ENCODE peak calls at places on chromosomes 5 and 9, in four cellular contexts. X, Y, T and F are unnamed samples.

GRCh38 chr5:80738466-80738865 is 83.7 kb upstream of the DHFR start:
- DNase-seq in X (no peak), T (no peak), Y (no peak), F (no peak)

GRCh38 chr5:142716963-142717362 is 31.1 kb upstream of the FGF1 start:
- DNase-seq in T (no peak), Y (no peak), X (peak), F (peak)

GRCh38 chr5:35012796-35013195 is 35.0 kb downstream of the AGXT2 start:
- DNase-seq in X (no peak), T (no peak), Y (no peak), F (no peak)

GRCh38 chr5:93599427-93600146 is 16.6 kb downstream of the NR2F1 start:
- DNase-seq in X (no peak), Y (no peak), T (no peak), F (peak)

GRCh38 chr9:21801683-21802417 is 586 bp upstream of the MTAP start:
- DNase-seq in Y (no peak), T (no peak), X (peak), F (peak)

GRCh38 chr5:132370241-132370820 is 821 bp downstream of the SLC22A5 start:
- DNase-seq in X (no peak), Y (peak), T (no peak), F (no peak)

GRCh38 chr5:68141494-68141893 is 74.1 kb upstream of the PIK3R1 start:
- DNase-seq in Y (no peak), X (no peak), T (peak), F (no peak)

GRCh38 chr5:139394123-139394653 is 716 bp downstream of the PROB1 start:
- DNase-seq in X (no peak), T (no peak), Y (no peak), F (peak)

GRCh38 chr5:2193923-2194555 is 311.3 kb upstream of the IRX4 start:
- DNase-seq in T (no peak), X (no peak), Y (no peak), F (no peak)

GRCh38 chr5:172788771-172789686 is 18.0 kb upstream of the DUSP1 start:
- DNase-seq in X (peak), Y (peak), T (no peak), F (no peak)

GRCh38 chr5:75368391-75368790 is 31.4 kb downstream of the HMGCR start:
- DNase-seq in T (no peak), Y (no peak), X (no peak), F (no peak)

GRCh38 chr9:137029058-137029922 is 1.3 kb upstream of the ABCA2 start:
- DNase-seq in T (no peak), Y (peak), X (peak), F (peak)

GRCh38 chr5:98816574-98817222 is 43.2 kb downstream of the RGMB start:
- DNase-seq in T (no peak), X (peak), Y (no peak), F (no peak)

GRCh38 chr5:168646335-168646734 is 67.2 kb upstream of the PANK3 start:
- DNase-seq in X (no peak), T (no peak), Y (no peak), F (no peak)

DNA sequence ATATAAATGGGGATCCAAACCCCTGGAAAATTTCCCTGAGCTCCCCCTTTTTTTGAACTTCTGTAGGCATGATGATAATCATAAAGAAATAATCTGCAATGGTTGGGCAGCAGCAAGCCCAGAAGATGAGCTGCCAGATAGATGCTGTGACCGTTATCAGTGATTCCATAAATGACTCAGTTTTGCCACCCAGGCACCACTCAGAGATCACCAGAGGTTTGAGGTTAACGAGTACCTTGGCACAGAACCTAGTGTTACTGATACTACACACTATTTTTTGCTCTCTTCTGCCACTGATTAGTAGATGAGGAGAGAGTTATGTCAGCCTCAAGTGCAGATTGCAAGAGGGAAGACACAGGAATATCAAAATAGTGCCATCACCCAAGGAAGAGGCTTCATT is 199.3 kb upstream of the PTGER4 start:
- DNase-seq in Y (no peak), T (no peak), X (no peak), F (no peak)
- TF ChIP-seq TCF7 in Y (no peak), T (no peak), X (no peak), F (no peak)

DNA sequence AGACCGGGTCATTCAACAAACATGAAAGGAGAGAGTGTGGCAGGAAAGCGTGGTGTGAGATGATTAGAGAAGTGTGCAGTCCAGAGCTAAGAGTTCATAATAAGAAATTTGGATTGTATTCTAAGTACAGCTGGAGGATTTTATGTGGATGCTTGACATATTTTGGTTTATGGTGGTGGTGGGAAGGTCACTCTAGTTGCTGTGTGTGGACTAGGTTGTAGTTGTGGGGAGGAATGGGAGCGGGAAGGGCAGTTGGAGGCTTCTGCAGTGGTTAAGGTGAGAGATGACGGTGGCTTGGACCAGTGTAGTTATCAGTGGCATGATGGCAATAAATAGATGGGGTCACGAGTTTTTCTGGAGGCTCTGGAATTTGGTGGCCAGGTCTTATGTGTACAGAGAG is 45.7 kb upstream of the GPR151 start:
- DNase-seq in X (no peak), T (no peak), Y (no peak), F (no peak)
- TF ChIP-seq SP1 in X (no peak), T (no peak), Y (no peak), F (no peak)

GRCh38 chr9:133166392-133166791 is 2.7 kb upstream of the GBGT1 start:
- DNase-seq in X (no peak), Y (no peak), T (no peak), F (no peak)

GRCh38 chr9:133167769-133168168 is 4.1 kb upstream of the GBGT1 start:
- DNase-seq in Y (no peak), X (no peak), T (no peak), F (no peak)

GRCh38 chr9:133169102-133169501 is 5.4 kb upstream of the GBGT1 start:
- DNase-seq in Y (no peak), T (no peak), X (no peak), F (no peak)

GRCh38 chr9:133167096-133167695 is 3.5 kb upstream of the GBGT1 start:
- DNase-seq in X (no peak), Y (no peak), T (no peak), F (no peak)

DNA sequence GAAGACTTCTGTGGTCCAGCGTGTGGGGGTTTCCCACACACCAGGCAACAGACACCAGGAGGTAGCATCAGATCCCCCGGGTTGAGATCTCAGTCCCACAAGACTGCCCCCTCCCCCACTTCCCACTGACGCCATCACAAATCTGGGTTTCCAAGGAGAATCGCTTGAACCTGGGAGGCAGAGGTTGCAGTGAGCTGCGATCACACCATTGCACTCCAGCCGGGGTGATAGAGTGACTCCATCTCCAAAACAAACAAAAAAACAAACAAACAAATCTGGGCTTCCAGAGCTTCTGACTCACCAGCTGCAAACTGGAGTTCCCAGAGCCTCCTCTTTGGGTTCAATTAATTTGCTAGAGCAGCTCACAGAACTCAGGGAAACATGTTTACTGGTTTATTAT is 4.7 kb upstream of the GBGT1 start:
- DNase-seq in X (no peak), Y (no peak), T (no peak), F (no peak)
- TF ChIP-seq CBFB in X (no peak), Y (no peak), T (no peak), F (no peak)

DNA sequence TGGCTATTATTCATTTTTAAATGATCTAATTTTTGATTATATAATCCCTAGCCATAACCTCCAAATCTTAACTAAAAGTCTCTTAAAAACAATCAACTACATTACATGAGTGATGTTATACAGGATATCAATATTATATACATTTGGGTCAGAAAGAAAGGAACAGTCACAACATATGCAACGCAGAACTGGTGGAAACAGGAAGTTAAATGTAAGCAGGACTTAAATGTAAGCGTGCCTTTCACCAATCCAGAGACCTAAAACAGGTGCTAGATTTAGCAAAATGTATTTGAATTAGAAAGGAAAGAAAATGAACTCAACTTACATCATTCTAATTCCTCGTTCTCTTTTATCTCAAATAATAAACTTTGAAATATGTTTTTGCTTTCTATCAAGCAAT is 738.5 kb downstream of the PTPRD start:
- DNase-seq in X (no peak), Y (no peak), T (no peak), F (no peak)
- TF ChIP-seq TCF7 in X (no peak), Y (no peak), T (no peak), F (no peak)

GRCh38 chr5:10351882-10352395 is 1.6 kb upstream of the MARCHF6 start:
- DNase-seq in Y (no peak), T (no peak), X (no peak), F (no peak)

GRCh38 chr5:10353241-10354047 is at the start of gene MARCHF6:
- DNase-seq in X (peak), Y (peak), T (peak), F (peak)

GRCh38 chr5:10352404-10353240 is 873 bp upstream of the MARCHF6 start:
- DNase-seq in T (peak), Y (no peak), X (peak), F (no peak)

GRCh38 chr5:10355071-10355889 is 1.8 kb downstream of the MARCHF6 start:
- DNase-seq in X (no peak), T (no peak), Y (no peak), F (no peak)

GRCh38 chr5:10354048-10354872 is 765 bp downstream of the MARCHF6 start:
- DNase-seq in Y (peak), T (no peak), X (peak), F (peak)
- TF ChIP-seq SP1 in Y (no peak), T (no peak), X (no peak), F (no peak)